ENCODE peak calls at places on chromosomes 11 and 22, in four cellular contexts. One of them, this sample, is unnamed.

GRCh38 chr11:35418847-35419712 is at the start of gene SLC1A2:
- DNase-seq in heart right ventricle: peak
- DNase-seq in astrocyte of the cerebellum: no peak
- DNase-seq in fibroblast of pulmonary artery: peak
- DNase-seq in this sample: no peak

GRCh38 chr11:126156814-126157213 is 54.6 kb downstream of the RPUSD4 start:
- DNase-seq in astrocyte of the cerebellum: no peak
- DNase-seq in fibroblast of pulmonary artery: no peak
- DNase-seq in heart right ventricle: no peak
- DNase-seq in this sample: no peak

GRCh38 chr22:32776397-32776796 is 25.1 kb upstream of the TIMP3 start:
- DNase-seq in heart right ventricle: no peak
- DNase-seq in fibroblast of pulmonary artery: no peak
- DNase-seq in astrocyte of the cerebellum: no peak
- DNase-seq in this sample: no peak

GRCh38 chr22:44203203-44203602 is 22.5 kb downstream of the PARVG start:
- DNase-seq in fibroblast of pulmonary artery: no peak
- DNase-seq in astrocyte of the cerebellum: no peak
- DNase-seq in heart right ventricle: no peak
- DNase-seq in this sample: no peak

GRCh38 chr11:128251140-128251539 is 336.2 kb downstream of the ETS1 start:
- DNase-seq in heart right ventricle: no peak
- DNase-seq in fibroblast of pulmonary artery: peak
- DNase-seq in astrocyte of the cerebellum: no peak
- DNase-seq in this sample: peak

GRCh38 chr11:32597914-32598313 is 14.3 kb downstream of the EIF3M start:
- DNase-seq in astrocyte of the cerebellum: no peak
- DNase-seq in heart right ventricle: no peak
- DNase-seq in fibroblast of pulmonary artery: no peak
- DNase-seq in this sample: no peak

GRCh38 chr11:37504925-37505324 is 906.9 kb upstream of the RAG2 start:
- DNase-seq in heart right ventricle: no peak
- DNase-seq in astrocyte of the cerebellum: peak
- DNase-seq in fibroblast of pulmonary artery: peak
- DNase-seq in this sample: peak

GRCh38 chr11:12789574-12789973 is 115.4 kb downstream of the TEAD1 start:
- DNase-seq in heart right ventricle: no peak
- DNase-seq in astrocyte of the cerebellum: no peak
- DNase-seq in fibroblast of pulmonary artery: no peak
- DNase-seq in this sample: no peak

GRCh38 chr11:299951-300735 is 817 bp upstream of the IFITM5 start:
- DNase-seq in fibroblast of pulmonary artery: no peak
- DNase-seq in heart right ventricle: peak
- DNase-seq in astrocyte of the cerebellum: no peak
- DNase-seq in this sample: no peak

GRCh38 chr11:74280494-74280893 is 30.9 kb downstream of the P4HA3 start:
- DNase-seq in heart right ventricle: no peak
- DNase-seq in fibroblast of pulmonary artery: no peak
- DNase-seq in astrocyte of the cerebellum: no peak
- DNase-seq in this sample: no peak

GRCh38 chr11:65043881-65044501 is 3.0 kb downstream of the SAC3D1 start:
- DNase-seq in fibroblast of pulmonary artery: peak
- DNase-seq in astrocyte of the cerebellum: no peak
- DNase-seq in heart right ventricle: peak
- DNase-seq in this sample: no peak

GRCh38 chr11:61138940-61139339 is 22.3 kb downstream of the VPS37C start:
- DNase-seq in astrocyte of the cerebellum: peak
- DNase-seq in fibroblast of pulmonary artery: peak
- DNase-seq in heart right ventricle: no peak
- DNase-seq in this sample: peak

GRCh38 chr11:7032692-7033091 is 12.4 kb downstream of the NLRP14 start:
- DNase-seq in heart right ventricle: no peak
- DNase-seq in astrocyte of the cerebellum: no peak
- DNase-seq in fibroblast of pulmonary artery: no peak
- DNase-seq in this sample: no peak

GRCh38 chr11:89922195-89922660 is at the start of gene TRIM49D1:
- DNase-seq in heart right ventricle: no peak
- DNase-seq in astrocyte of the cerebellum: no peak
- DNase-seq in fibroblast of pulmonary artery: no peak
- DNase-seq in this sample: no peak

GRCh38 chr11:22627421-22627820 is 1.8 kb upstream of the FANCF start:
- DNase-seq in astrocyte of the cerebellum: no peak
- DNase-seq in fibroblast of pulmonary artery: no peak
- DNase-seq in heart right ventricle: no peak
- DNase-seq in this sample: no peak

GRCh38 chr11:19087658-19088057 is 27.1 kb upstream of the MRGPRX2 start:
- DNase-seq in heart right ventricle: no peak
- DNase-seq in fibroblast of pulmonary artery: peak
- DNase-seq in astrocyte of the cerebellum: peak
- DNase-seq in this sample: peak

GRCh38 chr11:46127150-46127638 is 5.9 kb upstream of the PHF21A start:
- DNase-seq in astrocyte of the cerebellum: no peak
- DNase-seq in fibroblast of pulmonary artery: peak
- DNase-seq in heart right ventricle: no peak
- DNase-seq in this sample: no peak

GRCh38 chr11:108973402-108974119 is 308.7 kb downstream of the DDX10 start:
- DNase-seq in fibroblast of pulmonary artery: peak
- DNase-seq in heart right ventricle: no peak
- DNase-seq in astrocyte of the cerebellum: no peak
- DNase-seq in this sample: peak

GRCh38 chr11:36240178-36240577 is 49.0 kb downstream of the COMMD9 start:
- DNase-seq in fibroblast of pulmonary artery: no peak
- DNase-seq in astrocyte of the cerebellum: no peak
- DNase-seq in heart right ventricle: no peak
- DNase-seq in this sample: no peak

GRCh38 chr22:32307617-32308016 is 50.0 kb upstream of the RFPL3 start:
- DNase-seq in heart right ventricle: no peak
- DNase-seq in astrocyte of the cerebellum: no peak
- DNase-seq in fibroblast of pulmonary artery: no peak
- DNase-seq in this sample: no peak

GRCh38 chr11:6655790-6656580 is at the start of gene DCHS1:
- DNase-seq in astrocyte of the cerebellum: no peak
- DNase-seq in fibroblast of pulmonary artery: no peak
- DNase-seq in heart right ventricle: peak
- DNase-seq in this sample: no peak

GRCh38 chr11:69252494-69252845 is 41.5 kb upstream of the MYEOV start:
- DNase-seq in astrocyte of the cerebellum: no peak
- DNase-seq in heart right ventricle: no peak
- DNase-seq in fibroblast of pulmonary artery: no peak
- DNase-seq in this sample: no peak

GRCh38 chr11:72940417-72940816 is 126.2 kb downstream of the ATG16L2 start:
- DNase-seq in fibroblast of pulmonary artery: no peak
- DNase-seq in astrocyte of the cerebellum: no peak
- DNase-seq in heart right ventricle: peak
- DNase-seq in this sample: no peak

GRCh38 chr11:134452026-134452848 is 40.2 kb upstream of the B3GAT1 start:
- DNase-seq in astrocyte of the cerebellum: no peak
- DNase-seq in heart right ventricle: no peak
- DNase-seq in fibroblast of pulmonary artery: no peak
- DNase-seq in this sample: no peak

GRCh38 chr11:78081583-78081982 is 1.9 kb upstream of the NDUFC2 start:
- DNase-seq in astrocyte of the cerebellum: no peak
- DNase-seq in fibroblast of pulmonary artery: no peak
- DNase-seq in heart right ventricle: no peak
- DNase-seq in this sample: no peak

GRCh38 chr11:93738647-93739081 is 2.6 kb downstream of the TAF1D start:
- DNase-seq in fibroblast of pulmonary artery: no peak
- DNase-seq in heart right ventricle: no peak
- DNase-seq in astrocyte of the cerebellum: no peak
- DNase-seq in this sample: no peak

GRCh38 chr11:6333112-6333511 is 12.8 kb upstream of the CAVIN3 start:
- DNase-seq in fibroblast of pulmonary artery: no peak
- DNase-seq in astrocyte of the cerebellum: no peak
- DNase-seq in heart right ventricle: no peak
- DNase-seq in this sample: no peak

GRCh38 chr11:109306322-109306721 is 115.7 kb upstream of the C11orf87 start:
- DNase-seq in heart right ventricle: no peak
- DNase-seq in astrocyte of the cerebellum: no peak
- DNase-seq in fibroblast of pulmonary artery: peak
- DNase-seq in this sample: peak

GRCh38 chr11:43269229-43269928 is 42.4 kb upstream of the API5 start:
- DNase-seq in fibroblast of pulmonary artery: no peak
- DNase-seq in heart right ventricle: peak
- DNase-seq in astrocyte of the cerebellum: no peak
- DNase-seq in this sample: no peak

GRCh38 chr22:45462034-45462655 is 40.5 kb upstream of the FBLN1 start:
- DNase-seq in astrocyte of the cerebellum: no peak
- DNase-seq in fibroblast of pulmonary artery: no peak
- DNase-seq in heart right ventricle: no peak
- DNase-seq in this sample: no peak

GRCh38 chr22:44455963-44456358 is 42.1 kb downstream of the RTL6 start:
- DNase-seq in heart right ventricle: no peak
- DNase-seq in fibroblast of pulmonary artery: no peak
- DNase-seq in astrocyte of the cerebellum: no peak
- DNase-seq in this sample: no peak

GRCh38 chr11:87463486-87464102 is 425.9 kb downstream of the TMEM135 start:
- DNase-seq in fibroblast of pulmonary artery: peak
- DNase-seq in heart right ventricle: no peak
- DNase-seq in astrocyte of the cerebellum: no peak
- DNase-seq in this sample: no peak
- TF ChIP-seq CTCF in fibroblast of pulmonary artery: peak
- TF ChIP-seq CTCF in heart right ventricle: no peak
- TF ChIP-seq CTCF in astrocyte of the cerebellum: peak
- TF ChIP-seq CTCF in this sample: peak

GRCh38 chr22:38753894-38754246 is 1.9 kb downstream of the SUN2 start:
- DNase-seq in astrocyte of the cerebellum: no peak
- DNase-seq in heart right ventricle: no peak
- DNase-seq in fibroblast of pulmonary artery: no peak
- DNase-seq in this sample: no peak
- H3K4me3 ChIP-seq in astrocyte of the cerebellum: peak
- H3K4me3 ChIP-seq in heart right ventricle: peak
- H3K4me3 ChIP-seq in fibroblast of pulmonary artery: no peak
- H3K4me3 ChIP-seq in this sample: peak

GRCh38 chr11:70483077-70483861 is 84.9 kb downstream of the CTTN start:
- DNase-seq in fibroblast of pulmonary artery: peak
- DNase-seq in heart right ventricle: peak
- DNase-seq in astrocyte of the cerebellum: peak
- DNase-seq in this sample: no peak
- TF ChIP-seq CTCF in fibroblast of pulmonary artery: peak
- TF ChIP-seq CTCF in heart right ventricle: peak
- TF ChIP-seq CTCF in astrocyte of the cerebellum: peak
- TF ChIP-seq CTCF in this sample: no peak

GRCh38 chr22:23763579-23764331 is 965 bp downstream of the C22orf15 start:
- DNase-seq in fibroblast of pulmonary artery: no peak
- DNase-seq in heart right ventricle: peak
- DNase-seq in astrocyte of the cerebellum: no peak
- DNase-seq in this sample: no peak
- H3K4me3 ChIP-seq in fibroblast of pulmonary artery: no peak
- H3K4me3 ChIP-seq in heart right ventricle: peak
- H3K4me3 ChIP-seq in astrocyte of the cerebellum: no peak
- H3K4me3 ChIP-seq in this sample: peak

GRCh38 chr11:96267001-96267489 is 76.0 kb downstream of the MAML2 start:
- DNase-seq in heart right ventricle: no peak
- DNase-seq in astrocyte of the cerebellum: no peak
- DNase-seq in fibroblast of pulmonary artery: no peak
- DNase-seq in this sample: no peak

GRCh38 chr11:96265236-96265737 is 77.7 kb downstream of the MAML2 start:
- DNase-seq in heart right ventricle: no peak
- DNase-seq in fibroblast of pulmonary artery: no peak
- DNase-seq in astrocyte of the cerebellum: no peak
- DNase-seq in this sample: no peak

GRCh38 chr11:96263361-96263763 is 79.6 kb downstream of the MAML2 start:
- DNase-seq in astrocyte of the cerebellum: no peak
- DNase-seq in heart right ventricle: no peak
- DNase-seq in fibroblast of pulmonary artery: peak
- DNase-seq in this sample: no peak

GRCh38 chr11:96265972-96266371 is 77.0 kb downstream of the MAML2 start:
- DNase-seq in heart right ventricle: no peak
- DNase-seq in astrocyte of the cerebellum: no peak
- DNase-seq in fibroblast of pulmonary artery: no peak
- DNase-seq in this sample: no peak

DNA sequence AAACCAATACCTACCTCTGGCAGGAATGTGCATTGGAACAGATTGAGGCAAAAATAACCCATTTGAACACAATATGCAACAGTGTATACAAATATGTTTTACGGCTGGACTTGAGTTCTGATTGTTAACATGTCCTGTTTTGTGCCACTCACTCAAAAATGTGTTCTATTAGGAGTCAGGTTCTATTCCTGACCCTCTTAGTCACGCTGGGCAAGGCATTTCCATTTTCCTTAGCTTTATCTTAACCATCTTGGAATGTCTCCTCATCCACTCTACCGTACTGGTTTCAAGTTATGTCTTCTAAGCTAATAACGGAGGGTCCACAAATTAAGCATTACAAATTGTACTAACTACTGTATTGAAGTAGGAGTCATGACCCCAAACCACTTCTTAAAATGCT is 78.6 kb downstream of the MAML2 start:
- DNase-seq in astrocyte of the cerebellum: no peak
- DNase-seq in fibroblast of pulmonary artery: no peak
- DNase-seq in heart right ventricle: no peak
- DNase-seq in this sample: no peak
- TF ChIP-seq CTCF in astrocyte of the cerebellum: no peak
- TF ChIP-seq CTCF in fibroblast of pulmonary artery: no peak
- TF ChIP-seq CTCF in heart right ventricle: no peak
- TF ChIP-seq CTCF in this sample: no peak

GRCh38 chr22:35959121-35959800 is 69.4 kb downstream of the RBFOX2 start:
- DNase-seq in heart right ventricle: no peak
- DNase-seq in fibroblast of pulmonary artery: no peak
- DNase-seq in astrocyte of the cerebellum: no peak
- DNase-seq in this sample: no peak
- H3K4me3 ChIP-seq in heart right ventricle: no peak
- H3K4me3 ChIP-seq in fibroblast of pulmonary artery: no peak
- H3K4me3 ChIP-seq in astrocyte of the cerebellum: no peak
- H3K4me3 ChIP-seq in this sample: no peak